ENCODE peak calls at places on chromosomes 3 and 15, in eight cellular contexts. P is cardiac muscle cell; E is substantia nigra; S is IMR-90; R is activated naive CD8-positive, alpha-beta T cell treated with anti-CD3 and anti-CD28 coated beads, Interleukin-2, amount 50 U/mL, for 24 hours; O is progenitor cell of endocrine pancreas; V is GM23338; B is ureter. A is an unnamed sample.

GRCh38 chr15:43913941-43914340 is 87.1 kb downstream of the WDR76 start:
- DNase-seq in P (peak), E (no peak), S (no peak), R (no peak), O (no peak), V (no peak), B (no peak), A (no peak)

GRCh38 chr15:63135804-63136203 is 14.1 kb downstream of the LACTB start:
- DNase-seq in P (peak), E (no peak), S (peak), R (no peak), O (no peak), V (no peak), B (no peak), A (no peak)

GRCh38 chr3:179146911-179147570 is 1.1 kb upstream of the PIK3CA start:
- DNase-seq in P (peak), E (no peak), S (peak), R (peak), O (no peak), V (peak), B (peak), A (no peak)

GRCh38 chr3:64058592-64058991 is 35.3 kb upstream of the PSMD6 start:
- DNase-seq in P (no peak), E (no peak), S (no peak), R (no peak), O (no peak), V (no peak), B (no peak), A (no peak)

GRCh38 chr3:126412841-126413692 is 18.4 kb downstream of the CFAP100 start:
- DNase-seq in P (no peak), E (no peak), S (no peak), R (no peak), O (no peak), V (no peak), B (peak), A (no peak)

GRCh38 chr15:27214032-27214431 is 243.1 kb downstream of the GABRG3 start:
- DNase-seq in P (no peak), E (no peak), S (no peak), R (no peak), O (no peak), V (peak), B (no peak), A (no peak)

GRCh38 chr3:4474683-4475490 is 7.8 kb upstream of the SUMF1 start:
- DNase-seq in P (peak), E (no peak), S (peak), R (peak), O (no peak), V (peak), B (no peak), A (peak)

GRCh38 chr3:177443469-177443868 is 246.2 kb upstream of the TBL1XR1 start:
- DNase-seq in P (peak), E (no peak), S (peak), R (no peak), O (no peak), V (no peak), B (no peak), A (no peak)

GRCh38 chr3:26132942-26133341 is 343.1 kb downstream of the OXSM start:
- DNase-seq in P (no peak), E (no peak), S (no peak), R (no peak), O (no peak), V (no peak), B (no peak), A (no peak)

GRCh38 chr15:45377630-45378148 is 655 bp downstream of the GATM start:
- DNase-seq in P (no peak), E (no peak), S (no peak), R (no peak), O (no peak), V (peak), B (peak), A (no peak)

GRCh38 chr3:9068044-9068443 is 104.8 kb upstream of the RAD18 start:
- DNase-seq in P (no peak), E (no peak), S (no peak), R (no peak), O (no peak), V (no peak), B (no peak), A (no peak)

GRCh38 chr15:81611679-81612078 is 237.7 kb upstream of the TMC3 start:
- DNase-seq in P (no peak), E (no peak), S (no peak), R (no peak), O (no peak), V (no peak), B (no peak), A (no peak)

GRCh38 chr3:28376424-28376823 is 27.8 kb upstream of the AZI2 start:
- DNase-seq in P (peak), E (no peak), S (peak), R (no peak), O (no peak), V (no peak), B (no peak), A (no peak)

GRCh38 chr15:94972314-94972713 is 741.0 kb downstream of the MCTP2 start:
- DNase-seq in P (peak), E (no peak), S (no peak), R (no peak), O (no peak), V (peak), B (no peak), A (no peak)

GRCh38 chr3:136938334-136938733 is 19.4 kb upstream of the IL20RB start:
- DNase-seq in P (peak), E (no peak), S (peak), R (no peak), O (no peak), V (no peak), B (no peak), A (no peak)

GRCh38 chr3:113534365-113534764 is 2.0 kb downstream of the SIDT1 start:
- DNase-seq in P (no peak), E (no peak), S (no peak), R (peak), O (no peak), V (no peak), B (no peak), A (no peak)

GRCh38 chr15:34616613-34617012 is 33.2 kb upstream of the GOLGA8B start:
- DNase-seq in P (peak), E (no peak), S (peak), R (no peak), O (no peak), V (peak), B (no peak), A (no peak)

GRCh38 chr15:43943511-43943910 is 116.7 kb downstream of the WDR76 start:
- DNase-seq in P (peak), E (no peak), S (peak), R (no peak), O (no peak), V (no peak), B (no peak), A (no peak)

GRCh38 chr3:193590088-193590856 is 2.7 kb upstream of the OPA1 start:
- DNase-seq in P (peak), E (no peak), S (peak), R (no peak), O (no peak), V (no peak), B (no peak), A (no peak)

A was measured in lung.